ENCODE peak calls at places on chromosomes 5 and 9, in seven cellular contexts. One of them, this sample, is unnamed. For H3K27me3 and H3K4me1, the result is how much of the 10 kb centered on the place peaks cover.

GRCh38 chr5:75053286-75054109 is 1.1 kb upstream of the GCNT4 start:
- DNase-seq in GM23338: peak
- DNase-seq in neural progenitor cell: peak
- DNase-seq in HCT116: no peak
- DNase-seq in PC-3: peak
- DNase-seq in MM.1S: peak
- DNase-seq in GM23248: peak
- DNase-seq in this sample: peak

GRCh38 chr5:172451771-172452197 is 2.5 kb downstream of the SH3PXD2B start:
- DNase-seq in GM23338: peak
- DNase-seq in neural progenitor cell: no peak
- DNase-seq in HCT116: no peak
- DNase-seq in PC-3: peak
- DNase-seq in MM.1S: no peak
- DNase-seq in GM23248: peak
- DNase-seq in this sample: peak

GRCh38 chr9:129309906-129310305 is 131.8 kb upstream of the IER5L start:
- DNase-seq in GM23338: no peak
- DNase-seq in neural progenitor cell: no peak
- DNase-seq in HCT116: no peak
- DNase-seq in PC-3: no peak
- DNase-seq in MM.1S: no peak
- DNase-seq in GM23248: no peak
- DNase-seq in this sample: no peak

GRCh38 chr5:10632110-10632903 is 68.4 kb downstream of the ANKRD33B start:
- DNase-seq in GM23338: no peak
- DNase-seq in neural progenitor cell: no peak
- DNase-seq in HCT116: peak
- DNase-seq in PC-3: no peak
- DNase-seq in MM.1S: no peak
- DNase-seq in GM23248: no peak
- DNase-seq in this sample: no peak

GRCh38 chr5:6545770-6546690 is 86.8 kb downstream of the NSUN2 start:
- DNase-seq in GM23338: no peak
- DNase-seq in neural progenitor cell: peak
- DNase-seq in HCT116: no peak
- DNase-seq in PC-3: no peak
- DNase-seq in MM.1S: no peak
- DNase-seq in GM23248: peak
- DNase-seq in this sample: no peak

GRCh38 chr9:115594551-115594950 is 476.6 kb upstream of the TNC start:
- DNase-seq in GM23338: no peak
- DNase-seq in neural progenitor cell: no peak
- DNase-seq in HCT116: no peak
- DNase-seq in PC-3: no peak
- DNase-seq in MM.1S: no peak
- DNase-seq in GM23248: peak
- DNase-seq in this sample: no peak

GRCh38 chr9:7668541-7668940 is 131.0 kb downstream of the DMAC1 start:
- DNase-seq in GM23338: no peak
- DNase-seq in neural progenitor cell: no peak
- DNase-seq in HCT116: no peak
- DNase-seq in PC-3: no peak
- DNase-seq in MM.1S: no peak
- DNase-seq in GM23248: no peak
- DNase-seq in this sample: no peak

GRCh38 chr5:177454397-177455035 is 7.9 kb downstream of the PRR7 start:
- DNase-seq in GM23338: peak
- DNase-seq in neural progenitor cell: peak
- DNase-seq in HCT116: peak
- DNase-seq in PC-3: peak
- DNase-seq in MM.1S: peak
- DNase-seq in GM23248: peak
- DNase-seq in this sample: peak

GRCh38 chr5:949275-949543 is 56.5 kb downstream of the TRIP13 start:
- DNase-seq in GM23338: no peak
- DNase-seq in neural progenitor cell: no peak
- DNase-seq in HCT116: no peak
- DNase-seq in PC-3: no peak
- DNase-seq in MM.1S: no peak
- DNase-seq in GM23248: no peak
- DNase-seq in this sample: no peak

GRCh38 chr5:112338681-112339337 is 80.3 kb downstream of the EPB41L4A start:
- DNase-seq in GM23338: no peak
- DNase-seq in neural progenitor cell: no peak
- DNase-seq in HCT116: no peak
- DNase-seq in PC-3: peak
- DNase-seq in MM.1S: no peak
- DNase-seq in GM23248: peak
- DNase-seq in this sample: peak

GRCh38 chr5:852018-852417 is 1.2 kb upstream of the ZDHHC11 start:
- DNase-seq in GM23338: no peak
- DNase-seq in neural progenitor cell: no peak
- DNase-seq in HCT116: no peak
- DNase-seq in PC-3: no peak
- DNase-seq in MM.1S: no peak
- DNase-seq in GM23248: no peak
- DNase-seq in this sample: no peak

GRCh38 chr5:133114166-133114932 is 62.5 kb downstream of the HSPA4 start:
- DNase-seq in GM23338: no peak
- DNase-seq in neural progenitor cell: no peak
- DNase-seq in HCT116: no peak
- DNase-seq in PC-3: no peak
- DNase-seq in MM.1S: no peak
- DNase-seq in GM23248: no peak
- DNase-seq in this sample: no peak

GRCh38 chr5:14270212-14270702 is 127.1 kb downstream of the TRIO start:
- DNase-seq in GM23338: peak
- DNase-seq in neural progenitor cell: peak
- DNase-seq in HCT116: peak
- DNase-seq in PC-3: peak
- DNase-seq in MM.1S: peak
- DNase-seq in GM23248: peak
- DNase-seq in this sample: peak

GRCh38 chr9:129357773-129358250 is 179.8 kb upstream of the IER5L start:
- DNase-seq in GM23338: no peak
- DNase-seq in neural progenitor cell: no peak
- DNase-seq in HCT116: no peak
- DNase-seq in PC-3: no peak
- DNase-seq in MM.1S: no peak
- DNase-seq in GM23248: no peak
- DNase-seq in this sample: no peak

GRCh38 chr5:152542741-152543140 is 137.7 kb upstream of the NMUR2 start:
- DNase-seq in GM23338: peak
- DNase-seq in neural progenitor cell: peak
- DNase-seq in HCT116: no peak
- DNase-seq in PC-3: peak
- DNase-seq in MM.1S: no peak
- DNase-seq in GM23248: peak
- DNase-seq in this sample: peak

GRCh38 chr9:117772960-117773359 is 68.8 kb downstream of the TLR4 start:
- DNase-seq in GM23338: no peak
- DNase-seq in neural progenitor cell: no peak
- DNase-seq in HCT116: no peak
- DNase-seq in PC-3: no peak
- DNase-seq in MM.1S: no peak
- DNase-seq in GM23248: peak
- DNase-seq in this sample: peak

GRCh38 chr5:153779852-153780251 is 258.9 kb downstream of the FAM114A2 start:
- DNase-seq in GM23338: no peak
- DNase-seq in neural progenitor cell: no peak
- DNase-seq in HCT116: no peak
- DNase-seq in PC-3: no peak
- DNase-seq in MM.1S: no peak
- DNase-seq in GM23248: no peak
- DNase-seq in this sample: no peak
- H3K27me3 ChIP-seq in GM23338: under half
- H3K27me3 ChIP-seq in neural progenitor cell: under half
- H3K27me3 ChIP-seq in HCT116: under half
- H3K27me3 ChIP-seq in PC-3: under half
- H3K27me3 ChIP-seq in MM.1S: under half
- H3K27me3 ChIP-seq in GM23248: under half
- H3K27me3 ChIP-seq in this sample: under half

DNA sequence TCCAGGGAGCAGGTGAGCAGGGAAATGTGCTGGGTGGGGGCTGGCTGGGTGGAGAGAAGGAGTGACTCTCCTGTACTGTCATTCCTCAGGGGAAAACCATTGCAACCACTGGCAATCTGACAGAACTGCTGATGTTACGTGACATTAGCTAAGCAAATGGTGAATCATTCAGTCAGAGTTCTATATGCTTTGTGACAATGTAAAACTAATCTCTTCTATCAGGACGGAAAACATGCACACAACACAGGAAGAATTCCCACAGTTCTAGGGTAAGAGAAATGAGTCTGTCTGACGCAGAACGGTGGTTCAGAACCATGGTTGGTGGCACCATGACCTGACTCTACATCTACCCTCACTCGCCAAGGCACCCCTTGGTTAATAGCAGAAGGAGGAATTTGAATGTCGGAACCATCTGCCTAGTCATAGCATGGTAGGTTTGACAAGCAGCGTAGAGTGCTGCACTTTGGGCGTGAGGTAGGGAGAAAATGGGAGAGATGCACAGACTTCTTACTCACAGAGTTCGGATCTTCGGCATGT is 243.6 kb upstream of the PANK3 start:
- DNase-seq in GM23338: no peak
- DNase-seq in neural progenitor cell: no peak
- DNase-seq in HCT116: no peak
- DNase-seq in PC-3: peak
- DNase-seq in MM.1S: no peak
- DNase-seq in GM23248: peak
- DNase-seq in this sample: no peak
- H3K4me1 ChIP-seq in GM23338: under half
- H3K4me1 ChIP-seq in neural progenitor cell: under half
- H3K4me1 ChIP-seq in HCT116: under half
- H3K4me1 ChIP-seq in PC-3: under half
- H3K4me1 ChIP-seq in MM.1S: under half
- H3K4me1 ChIP-seq in GM23248: under half
- H3K4me1 ChIP-seq in this sample: under half

GRCh38 chr9:86613943-86614342 is 259.7 kb upstream of the TUT7 start:
- DNase-seq in GM23338: no peak
- DNase-seq in neural progenitor cell: no peak
- DNase-seq in HCT116: no peak
- DNase-seq in PC-3: no peak
- DNase-seq in MM.1S: no peak
- DNase-seq in GM23248: no peak
- DNase-seq in this sample: no peak

DNA sequence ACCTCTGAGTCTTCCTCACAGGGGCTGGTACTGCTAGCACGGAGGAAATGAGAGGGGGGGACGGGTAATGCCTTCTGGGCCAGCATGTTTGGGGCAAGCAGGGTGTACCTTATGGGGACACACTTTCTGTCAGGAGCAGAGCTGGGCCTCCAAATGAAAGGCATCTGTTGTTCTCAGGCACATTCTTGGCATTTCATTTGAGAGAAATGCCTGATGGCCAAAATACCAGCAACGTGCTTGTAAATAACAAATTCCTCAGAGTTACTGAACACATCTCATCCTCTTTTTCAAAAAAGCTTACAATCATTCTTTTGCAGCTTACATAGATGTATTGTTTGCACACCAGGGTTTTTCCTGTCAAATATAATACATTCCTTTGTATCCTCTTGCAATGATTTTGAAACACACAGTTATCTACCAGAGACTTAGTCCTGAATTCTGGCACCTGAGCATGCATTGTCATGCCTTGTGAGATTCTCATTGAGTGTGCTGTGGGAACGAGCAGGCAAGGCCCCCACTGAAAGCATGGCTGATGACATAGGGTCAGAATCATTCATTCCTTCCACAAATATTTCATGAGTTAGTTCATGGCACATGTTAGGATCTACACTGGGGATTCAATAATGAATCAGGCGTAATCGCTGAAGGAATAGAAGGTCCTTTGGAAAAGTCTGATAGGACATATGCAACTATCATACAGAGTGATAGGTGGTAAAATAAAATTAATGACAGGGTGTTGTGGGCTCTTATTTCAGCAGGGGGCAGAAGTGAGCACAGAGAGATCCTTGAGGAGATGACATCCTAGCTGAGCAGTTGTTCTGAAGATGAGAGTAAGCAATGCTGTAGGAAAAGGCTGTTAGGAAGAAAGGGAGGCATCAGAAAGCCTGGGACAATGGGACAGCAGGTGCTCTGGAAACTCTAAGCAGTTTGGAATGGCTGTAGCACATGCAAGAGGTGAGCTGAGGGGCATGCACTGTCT is 260.9 kb upstream of the TUT7 start:
- DNase-seq in GM23338: peak
- DNase-seq in neural progenitor cell: peak
- DNase-seq in HCT116: no peak
- DNase-seq in PC-3: peak
- DNase-seq in MM.1S: no peak
- DNase-seq in GM23248: peak
- DNase-seq in this sample: peak
- TF ChIP-seq EZH2phosphoT487 in GM23338: no peak
- TF ChIP-seq EZH2phosphoT487 in neural progenitor cell: no peak
- TF ChIP-seq EZH2phosphoT487 in HCT116: no peak
- TF ChIP-seq EZH2phosphoT487 in PC-3: no peak
- TF ChIP-seq EZH2phosphoT487 in MM.1S: no peak
- TF ChIP-seq EZH2phosphoT487 in GM23248: no peak
- TF ChIP-seq EZH2phosphoT487 in this sample: no peak

GRCh38 chr9:89505048-89505447 is 7.1 kb upstream of the SEMA4D start:
- DNase-seq in GM23338: no peak
- DNase-seq in neural progenitor cell: no peak
- DNase-seq in HCT116: no peak
- DNase-seq in PC-3: no peak
- DNase-seq in MM.1S: no peak
- DNase-seq in GM23248: no peak
- DNase-seq in this sample: no peak

GRCh38 chr9:89505795-89506385 is 8.0 kb upstream of the SEMA4D start:
- DNase-seq in GM23338: no peak
- DNase-seq in neural progenitor cell: peak
- DNase-seq in HCT116: no peak
- DNase-seq in PC-3: no peak
- DNase-seq in MM.1S: no peak
- DNase-seq in GM23248: no peak
- DNase-seq in this sample: no peak

GRCh38 chr9:89502038-89502601 is 4.2 kb upstream of the SEMA4D start:
- DNase-seq in GM23338: no peak
- DNase-seq in neural progenitor cell: no peak
- DNase-seq in HCT116: no peak
- DNase-seq in PC-3: no peak
- DNase-seq in MM.1S: no peak
- DNase-seq in GM23248: no peak
- DNase-seq in this sample: no peak

GRCh38 chr9:89508951-89509607 is 11.2 kb upstream of the SEMA4D start:
- DNase-seq in GM23338: no peak
- DNase-seq in neural progenitor cell: no peak
- DNase-seq in HCT116: no peak
- DNase-seq in PC-3: no peak
- DNase-seq in MM.1S: no peak
- DNase-seq in GM23248: no peak
- DNase-seq in this sample: no peak

DNA sequence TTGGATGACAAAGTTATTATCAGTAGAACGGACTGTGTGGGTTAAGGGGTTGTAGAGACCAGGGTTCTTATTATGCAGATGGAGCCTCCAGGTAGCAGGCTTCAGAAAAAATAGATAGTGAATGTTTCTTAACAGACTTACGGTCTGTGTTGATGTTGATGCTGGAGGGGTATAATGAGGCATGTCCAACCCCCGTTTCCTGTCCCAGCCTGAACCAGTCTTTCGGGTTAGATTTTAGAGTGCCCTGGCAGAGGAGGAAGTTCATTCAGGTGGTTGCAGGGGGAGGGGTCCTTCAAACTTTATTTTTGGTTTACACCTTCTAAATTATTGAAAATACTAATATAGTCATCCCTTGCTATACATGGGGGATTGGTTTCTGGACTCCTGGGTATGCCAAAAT is 9.7 kb upstream of the SEMA4D start:
- DNase-seq in GM23338: no peak
- DNase-seq in neural progenitor cell: no peak
- DNase-seq in HCT116: no peak
- DNase-seq in PC-3: no peak
- DNase-seq in MM.1S: peak
- DNase-seq in GM23248: no peak
- DNase-seq in this sample: no peak
- H3K27me3 ChIP-seq in GM23338: under half
- H3K27me3 ChIP-seq in neural progenitor cell: under half
- H3K27me3 ChIP-seq in HCT116: under half
- H3K27me3 ChIP-seq in PC-3: under half
- H3K27me3 ChIP-seq in MM.1S: under half
- H3K27me3 ChIP-seq in GM23248: under half
- H3K27me3 ChIP-seq in this sample: under half

This sample was measured in hepatocyte.